ENCODE peak calls at places on chromosomes 6 and 20, in four cellular contexts. Z, K, H and M are unnamed samples.

GRCh38 chr20:24118781-24119175 is 130.2 kb upstream of the GGTLC1 start:
- DNase-seq in H (peak), Z (no peak), K (no peak), M (no peak)

GRCh38 chr6:67016921-67017460 is 1310.0 kb upstream of the EYS start:
- DNase-seq in H (no peak), Z (no peak), K (no peak), M (no peak)

GRCh38 chr20:62609811-62610757 is 32.2 kb upstream of the SLCO4A1 start:
- DNase-seq in K (no peak), H (no peak), Z (no peak), M (peak)

GRCh38 chr20:59222239-59222981 is 58.8 kb downstream of the ZNF831 start:
- DNase-seq in H (peak), Z (peak), K (no peak), M (peak)

GRCh38 chr6:6749791-6750434 is 161.4 kb downstream of the LY86 start:
- DNase-seq in K (no peak), Z (peak), H (peak), M (no peak)

GRCh38 chr6:27994616-27995015 is 37.6 kb downstream of the OR2B6 start:
- DNase-seq in H (no peak), K (no peak), Z (no peak), M (no peak)

GRCh38 chr6:143276436-143276835 is 174.1 kb downstream of the ADAT2 start:
- DNase-seq in Z (no peak), K (no peak), H (no peak), M (no peak)

GRCh38 chr6:56804996-56805395 is 149.9 kb upstream of the BEND6 start:
- DNase-seq in Z (no peak), K (no peak), H (peak), M (no peak)

GRCh38 chr6:101597711-101598110 is 204.2 kb downstream of the GRIK2 start:
- DNase-seq in Z (no peak), K (no peak), H (no peak), M (no peak)

GRCh38 chr6:108114861-108115597 is 40.5 kb upstream of the OSTM1 start:
- DNase-seq in Z (peak), H (no peak), K (no peak), M (no peak)
- TF ChIP-seq CTCF in Z (no peak), H (no peak), K (no peak), M (no peak)

GRCh38 chr6:63121166-63121565 is 90.1 kb upstream of the FKBP1C start:
- DNase-seq in H (no peak), K (no peak), Z (no peak), M (no peak)
- TF ChIP-seq CTCF in H (no peak), K (peak), Z (peak), M (no peak)

DNA sequence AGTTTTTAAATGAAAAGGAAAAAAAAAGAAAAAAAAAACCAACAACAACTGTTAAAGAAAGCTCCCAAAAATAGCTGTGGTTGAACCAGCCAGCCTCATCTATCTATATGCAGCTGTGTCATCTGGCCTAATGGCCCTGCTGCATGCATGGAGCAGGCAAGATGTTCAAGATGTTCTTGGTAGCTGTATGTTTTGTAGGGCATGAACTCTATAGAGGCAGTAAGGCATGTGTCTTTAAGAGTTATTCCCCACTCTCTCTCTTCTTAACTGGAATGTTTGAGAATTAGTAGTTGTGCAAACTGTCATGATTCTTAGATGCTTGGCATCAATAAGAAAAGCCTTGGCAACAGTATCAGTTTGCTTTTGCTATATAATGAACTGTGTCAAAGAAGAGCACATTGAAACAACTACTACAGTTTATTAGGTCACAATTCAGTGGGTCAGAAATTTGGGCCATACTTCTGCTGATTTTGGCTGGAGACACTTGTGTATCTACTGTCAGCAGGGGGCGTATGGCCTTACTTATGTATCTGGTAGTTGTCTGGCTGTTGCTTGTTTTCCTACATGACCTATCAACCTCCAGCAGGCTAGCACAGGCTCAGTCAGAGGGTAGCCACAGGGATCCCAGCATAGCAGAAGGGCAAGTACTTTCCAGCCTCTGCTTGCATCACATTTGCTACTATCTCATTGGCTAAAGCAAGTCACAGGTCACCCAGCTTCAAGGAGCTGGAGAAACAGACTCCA is 56.1 kb upstream of the LAMP5 start:
- DNase-seq in Z (no peak), K (no peak), H (no peak), M (no peak)
- TF ChIP-seq CTCF in Z (peak), K (peak), H (no peak), M (peak)

DNA sequence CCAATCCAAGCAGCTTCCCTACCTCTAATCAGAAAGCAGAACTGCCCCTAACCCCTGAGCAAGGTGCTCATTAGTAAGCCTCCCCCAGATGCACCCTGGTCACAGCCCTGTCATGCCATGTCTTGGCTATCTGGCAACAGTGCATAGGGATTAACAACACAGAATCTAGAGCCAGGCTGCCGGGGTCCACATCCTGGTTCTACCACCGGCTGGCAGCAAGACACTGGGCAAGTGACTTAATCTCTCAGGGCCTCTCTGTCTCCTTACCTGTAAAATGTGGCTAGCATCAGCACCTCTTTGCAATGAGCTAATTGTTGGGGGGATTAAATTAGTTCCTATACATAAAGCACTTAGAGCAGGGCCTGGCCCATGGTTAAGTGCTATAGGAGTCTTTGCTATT is 68.1 kb downstream of the CPNE5 start:
- DNase-seq in Z (no peak), K (no peak), H (no peak), M (no peak)
- TF ChIP-seq CTCF in Z (no peak), K (no peak), H (no peak), M (no peak)

DNA sequence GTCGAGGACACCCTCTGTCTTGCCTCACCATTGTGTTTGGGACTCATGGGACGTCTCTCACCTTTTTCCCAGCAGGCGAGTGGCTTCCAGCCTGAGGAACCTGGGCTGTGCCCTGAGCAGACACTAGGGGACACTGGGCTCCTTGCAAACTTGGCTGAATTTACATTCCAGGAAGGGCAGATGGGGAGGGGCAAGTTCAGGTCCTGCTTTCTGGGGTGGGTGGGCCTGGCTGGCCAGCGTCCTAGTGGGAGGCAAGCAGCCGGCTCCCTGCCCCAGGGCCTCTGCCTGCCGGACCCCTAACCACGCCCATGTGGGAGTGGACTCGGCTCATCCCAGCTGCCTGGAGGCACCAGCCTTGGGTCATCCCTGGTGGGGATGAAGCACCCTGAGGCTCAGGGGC is 48.2 kb upstream of the MLN start:
- DNase-seq in K (no peak), Z (no peak), H (no peak), M (no peak)
- TF ChIP-seq CTCF in K (no peak), Z (peak), H (no peak), M (peak)

GRCh38 chr20:13898012-13898612 is 92.3 kb downstream of the SEL1L2 start:
- DNase-seq in K (no peak), Z (no peak), H (peak), M (no peak)
- TF ChIP-seq CTCF in K (no peak), Z (no peak), H (no peak), M (peak)